ENCODE peak calls at places on chromosomes 2 and 18, in ten cellular contexts. One of them, this sample, is unnamed.

GRCh38 chr18:22685788-22686187 is 247.3 kb upstream of the RBBP8 start:
- DNase-seq in fibroblast of pulmonary artery: no peak
- DNase-seq in AG09309: no peak
- DNase-seq in CD8-positive, alpha-beta T cell: no peak
- DNase-seq in fibroblast of lung: no peak
- DNase-seq in Peyer's patch: no peak
- DNase-seq in stomach: no peak
- DNase-seq in pancreas: no peak
- DNase-seq in GM23248: no peak
- DNase-seq in esophagus squamous epithelium: no peak
- DNase-seq in this sample: no peak

GRCh38 chr2:157257312-157258252 is at the start of gene GALNT5:
- DNase-seq in GM23248: peak
- DNase-seq in fibroblast of lung: peak
- DNase-seq in fibroblast of pulmonary artery: peak
- DNase-seq in AG09309: no peak
- DNase-seq in CD8-positive, alpha-beta T cell: no peak
- DNase-seq in esophagus squamous epithelium: no peak
- DNase-seq in pancreas: peak
- DNase-seq in Peyer's patch: peak
- DNase-seq in stomach: peak
- DNase-seq in this sample: peak

GRCh38 chr2:39996653-39997080 is 217.6 kb upstream of the THUMPD2 start:
- DNase-seq in AG09309: peak
- DNase-seq in esophagus squamous epithelium: no peak
- DNase-seq in pancreas: no peak
- DNase-seq in GM23248: peak
- DNase-seq in fibroblast of pulmonary artery: peak
- DNase-seq in CD8-positive, alpha-beta T cell: no peak
- DNase-seq in Peyer's patch: no peak
- DNase-seq in fibroblast of lung: peak
- DNase-seq in stomach: no peak
- DNase-seq in this sample: peak

GRCh38 chr2:108922141-108922915 is 66.7 kb downstream of the EDAR start:
- DNase-seq in Peyer's patch: peak
- DNase-seq in fibroblast of pulmonary artery: no peak
- DNase-seq in fibroblast of lung: no peak
- DNase-seq in pancreas: peak
- DNase-seq in stomach: peak
- DNase-seq in CD8-positive, alpha-beta T cell: no peak
- DNase-seq in GM23248: peak
- DNase-seq in AG09309: no peak
- DNase-seq in esophagus squamous epithelium: no peak
- DNase-seq in this sample: peak

GRCh38 chr2:129742415-129742814 is 237.1 kb upstream of the RAB6C start:
- DNase-seq in pancreas: no peak
- DNase-seq in esophagus squamous epithelium: no peak
- DNase-seq in CD8-positive, alpha-beta T cell: no peak
- DNase-seq in fibroblast of pulmonary artery: no peak
- DNase-seq in stomach: no peak
- DNase-seq in AG09309: no peak
- DNase-seq in Peyer's patch: no peak
- DNase-seq in fibroblast of lung: no peak
- DNase-seq in GM23248: no peak
- DNase-seq in this sample: no peak

GRCh38 chr2:95344208-95344570 is 47.0 kb downstream of the KCNIP3 start:
- DNase-seq in AG09309: no peak
- DNase-seq in Peyer's patch: peak
- DNase-seq in GM23248: no peak
- DNase-seq in fibroblast of pulmonary artery: no peak
- DNase-seq in stomach: no peak
- DNase-seq in pancreas: peak
- DNase-seq in esophagus squamous epithelium: no peak
- DNase-seq in CD8-positive, alpha-beta T cell: no peak
- DNase-seq in fibroblast of lung: no peak
- DNase-seq in this sample: no peak

GRCh38 chr18:14941792-14942191 is 193.8 kb downstream of the ANKRD30B start:
- DNase-seq in fibroblast of pulmonary artery: no peak
- DNase-seq in CD8-positive, alpha-beta T cell: no peak
- DNase-seq in Peyer's patch: no peak
- DNase-seq in GM23248: no peak
- DNase-seq in fibroblast of lung: no peak
- DNase-seq in stomach: no peak
- DNase-seq in pancreas: no peak
- DNase-seq in AG09309: no peak
- DNase-seq in esophagus squamous epithelium: no peak
- DNase-seq in this sample: no peak

GRCh38 chr2:190159453-190159852 is 96.9 kb upstream of the MSTN start:
- DNase-seq in fibroblast of lung: peak
- DNase-seq in esophagus squamous epithelium: no peak
- DNase-seq in GM23248: peak
- DNase-seq in fibroblast of pulmonary artery: peak
- DNase-seq in stomach: no peak
- DNase-seq in pancreas: no peak
- DNase-seq in AG09309: peak
- DNase-seq in Peyer's patch: no peak
- DNase-seq in CD8-positive, alpha-beta T cell: no peak
- DNase-seq in this sample: peak

GRCh38 chr18:50203801-50204604 is 9.1 kb upstream of the MYO5B start:
- DNase-seq in Peyer's patch: peak
- DNase-seq in CD8-positive, alpha-beta T cell: no peak
- DNase-seq in esophagus squamous epithelium: no peak
- DNase-seq in stomach: peak
- DNase-seq in fibroblast of lung: peak
- DNase-seq in GM23248: peak
- DNase-seq in fibroblast of pulmonary artery: peak
- DNase-seq in AG09309: no peak
- DNase-seq in pancreas: peak
- DNase-seq in this sample: peak

GRCh38 chr2:100416939-100417744 is at the start of gene CHST10:
- DNase-seq in fibroblast of pulmonary artery: peak
- DNase-seq in fibroblast of lung: peak
- DNase-seq in Peyer's patch: peak
- DNase-seq in pancreas: peak
- DNase-seq in esophagus squamous epithelium: no peak
- DNase-seq in stomach: peak
- DNase-seq in CD8-positive, alpha-beta T cell: peak
- DNase-seq in GM23248: peak
- DNase-seq in AG09309: no peak
- DNase-seq in this sample: no peak

GRCh38 chr18:3715223-3716080 is 265.5 kb downstream of the TGIF1 start:
- DNase-seq in fibroblast of lung: no peak
- DNase-seq in stomach: no peak
- DNase-seq in esophagus squamous epithelium: no peak
- DNase-seq in AG09309: no peak
- DNase-seq in GM23248: no peak
- DNase-seq in fibroblast of pulmonary artery: no peak
- DNase-seq in CD8-positive, alpha-beta T cell: no peak
- DNase-seq in Peyer's patch: no peak
- DNase-seq in pancreas: no peak
- DNase-seq in this sample: no peak

GRCh38 chr2:102736174-102736606 is 25.6 kb upstream of the TMEM182 start:
- DNase-seq in fibroblast of lung: peak
- DNase-seq in pancreas: peak
- DNase-seq in CD8-positive, alpha-beta T cell: no peak
- DNase-seq in AG09309: no peak
- DNase-seq in fibroblast of pulmonary artery: no peak
- DNase-seq in stomach: peak
- DNase-seq in GM23248: peak
- DNase-seq in esophagus squamous epithelium: no peak
- DNase-seq in Peyer's patch: peak
- DNase-seq in this sample: no peak

GRCh38 chr18:8770655-8771054 is 65.3 kb downstream of the MTCL1 start:
- DNase-seq in AG09309: no peak
- DNase-seq in CD8-positive, alpha-beta T cell: no peak
- DNase-seq in fibroblast of lung: no peak
- DNase-seq in stomach: no peak
- DNase-seq in Peyer's patch: no peak
- DNase-seq in GM23248: no peak
- DNase-seq in fibroblast of pulmonary artery: no peak
- DNase-seq in esophagus squamous epithelium: no peak
- DNase-seq in pancreas: no peak
- DNase-seq in this sample: no peak

GRCh38 chr2:73069041-73069854 is 2.3 kb downstream of the SFXN5 start:
- DNase-seq in AG09309: no peak
- DNase-seq in fibroblast of pulmonary artery: no peak
- DNase-seq in CD8-positive, alpha-beta T cell: no peak
- DNase-seq in stomach: no peak
- DNase-seq in pancreas: no peak
- DNase-seq in GM23248: peak
- DNase-seq in esophagus squamous epithelium: no peak
- DNase-seq in Peyer's patch: no peak
- DNase-seq in fibroblast of lung: no peak
- DNase-seq in this sample: no peak
- H3K4me3 ChIP-seq in AG09309: peak
- H3K4me3 ChIP-seq in fibroblast of pulmonary artery: peak
- H3K4me3 ChIP-seq in CD8-positive, alpha-beta T cell: peak
- H3K4me3 ChIP-seq in stomach: no peak
- H3K4me3 ChIP-seq in pancreas: no peak
- H3K4me3 ChIP-seq in GM23248: peak
- H3K4me3 ChIP-seq in esophagus squamous epithelium: no peak
- H3K4me3 ChIP-seq in Peyer's patch: no peak
- H3K4me3 ChIP-seq in fibroblast of lung: peak
- H3K4me3 ChIP-seq in this sample: peak

GRCh38 chr2:163345795-163346573 is 389.8 kb downstream of the FIGN start:
- DNase-seq in CD8-positive, alpha-beta T cell: no peak
- DNase-seq in stomach: no peak
- DNase-seq in fibroblast of pulmonary artery: peak
- DNase-seq in fibroblast of lung: peak
- DNase-seq in esophagus squamous epithelium: no peak
- DNase-seq in GM23248: peak
- DNase-seq in AG09309: peak
- DNase-seq in pancreas: no peak
- DNase-seq in Peyer's patch: no peak
- DNase-seq in this sample: peak

GRCh38 chr2:163348843-163349395 is 386.9 kb downstream of the FIGN start:
- DNase-seq in fibroblast of pulmonary artery: peak
- DNase-seq in pancreas: no peak
- DNase-seq in Peyer's patch: no peak
- DNase-seq in stomach: no peak
- DNase-seq in AG09309: peak
- DNase-seq in fibroblast of lung: peak
- DNase-seq in esophagus squamous epithelium: no peak
- DNase-seq in GM23248: peak
- DNase-seq in CD8-positive, alpha-beta T cell: no peak
- DNase-seq in this sample: no peak

GRCh38 chr2:163343316-163343715 is 392.5 kb downstream of the FIGN start:
- DNase-seq in esophagus squamous epithelium: no peak
- DNase-seq in fibroblast of lung: no peak
- DNase-seq in CD8-positive, alpha-beta T cell: no peak
- DNase-seq in stomach: no peak
- DNase-seq in AG09309: no peak
- DNase-seq in GM23248: no peak
- DNase-seq in fibroblast of pulmonary artery: no peak
- DNase-seq in Peyer's patch: no peak
- DNase-seq in pancreas: no peak
- DNase-seq in this sample: no peak

GRCh38 chr2:163351966-163352365 is 383.8 kb downstream of the FIGN start:
- DNase-seq in pancreas: no peak
- DNase-seq in AG09309: no peak
- DNase-seq in Peyer's patch: no peak
- DNase-seq in CD8-positive, alpha-beta T cell: no peak
- DNase-seq in GM23248: no peak
- DNase-seq in fibroblast of pulmonary artery: no peak
- DNase-seq in esophagus squamous epithelium: no peak
- DNase-seq in stomach: no peak
- DNase-seq in fibroblast of lung: no peak
- DNase-seq in this sample: no peak

DNA sequence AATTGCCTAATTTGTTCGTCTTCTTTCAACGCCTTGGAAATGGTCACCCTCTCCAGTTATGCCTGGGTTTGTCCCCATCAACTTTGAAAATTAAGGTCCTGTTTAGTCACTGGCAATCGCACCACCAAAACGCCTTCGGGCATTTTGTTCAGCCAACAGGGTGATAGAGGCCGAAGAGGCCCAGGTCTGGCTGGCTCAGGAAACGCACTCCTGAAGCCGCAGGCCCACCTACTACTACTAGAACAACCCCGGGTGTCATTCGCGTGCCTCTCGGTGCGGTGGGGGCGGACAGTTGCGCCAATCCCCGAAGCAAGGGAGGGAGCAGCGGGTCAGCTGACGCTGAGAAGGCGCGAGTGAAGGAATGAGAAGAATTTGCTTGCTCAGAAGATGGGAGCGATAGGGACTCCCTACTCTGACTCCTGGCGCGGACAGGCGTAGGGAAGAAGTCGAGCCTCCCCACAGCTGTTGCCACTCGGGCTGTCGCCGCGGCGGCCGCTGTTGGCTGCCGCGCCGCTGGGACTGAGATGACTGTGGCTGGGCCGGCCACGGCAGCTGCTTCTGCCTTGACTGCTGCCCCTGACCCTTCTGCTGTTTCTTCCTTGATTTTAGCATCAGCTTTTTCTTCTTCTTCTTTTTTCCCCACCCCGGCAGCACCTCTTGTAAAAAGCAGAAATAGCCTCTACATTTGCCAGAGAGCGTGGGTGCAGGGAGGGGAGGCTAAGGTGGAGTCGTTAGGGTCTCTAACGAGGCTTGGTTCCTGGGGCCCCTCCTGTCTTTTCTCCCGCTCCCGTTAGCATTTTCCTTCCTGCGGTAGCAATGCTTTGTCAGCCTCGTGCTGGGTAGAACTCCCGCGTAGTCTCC is 387.6 kb downstream of the FIGN start:
- DNase-seq in AG09309: peak
- DNase-seq in Peyer's patch: peak
- DNase-seq in GM23248: no peak
- DNase-seq in esophagus squamous epithelium: no peak
- DNase-seq in pancreas: peak
- DNase-seq in fibroblast of pulmonary artery: peak
- DNase-seq in fibroblast of lung: peak
- DNase-seq in CD8-positive, alpha-beta T cell: no peak
- DNase-seq in stomach: peak
- DNase-seq in this sample: peak
- H3K4me3 ChIP-seq in AG09309: peak
- H3K4me3 ChIP-seq in Peyer's patch: no peak
- H3K4me3 ChIP-seq in GM23248: no peak
- H3K4me3 ChIP-seq in esophagus squamous epithelium: peak
- H3K4me3 ChIP-seq in pancreas: no peak
- H3K4me3 ChIP-seq in fibroblast of pulmonary artery: peak
- H3K4me3 ChIP-seq in fibroblast of lung: peak
- H3K4me3 ChIP-seq in CD8-positive, alpha-beta T cell: no peak
- H3K4me3 ChIP-seq in stomach: peak
- H3K4me3 ChIP-seq in this sample: peak

GRCh38 chr18:28116461-28116860 is 60.5 kb downstream of the CDH2 start:
- DNase-seq in pancreas: no peak
- DNase-seq in CD8-positive, alpha-beta T cell: no peak
- DNase-seq in fibroblast of lung: no peak
- DNase-seq in GM23248: no peak
- DNase-seq in Peyer's patch: no peak
- DNase-seq in AG09309: no peak
- DNase-seq in stomach: no peak
- DNase-seq in esophagus squamous epithelium: no peak
- DNase-seq in fibroblast of pulmonary artery: no peak
- DNase-seq in this sample: no peak
- H3K4me3 ChIP-seq in pancreas: no peak
- H3K4me3 ChIP-seq in CD8-positive, alpha-beta T cell: no peak
- H3K4me3 ChIP-seq in fibroblast of lung: no peak
- H3K4me3 ChIP-seq in GM23248: no peak
- H3K4me3 ChIP-seq in Peyer's patch: no peak
- H3K4me3 ChIP-seq in AG09309: no peak
- H3K4me3 ChIP-seq in stomach: no peak
- H3K4me3 ChIP-seq in esophagus squamous epithelium: no peak
- H3K4me3 ChIP-seq in fibroblast of pulmonary artery: no peak
- H3K4me3 ChIP-seq in this sample: no peak

GRCh38 chr2:13533524-13533922 is 816.8 kb downstream of the TRIB2 start:
- DNase-seq in stomach: no peak
- DNase-seq in fibroblast of lung: no peak
- DNase-seq in CD8-positive, alpha-beta T cell: no peak
- DNase-seq in esophagus squamous epithelium: no peak
- DNase-seq in fibroblast of pulmonary artery: no peak
- DNase-seq in AG09309: no peak
- DNase-seq in GM23248: no peak
- DNase-seq in Peyer's patch: no peak
- DNase-seq in pancreas: no peak
- DNase-seq in this sample: no peak
- H3K4me3 ChIP-seq in stomach: no peak
- H3K4me3 ChIP-seq in fibroblast of lung: no peak
- H3K4me3 ChIP-seq in CD8-positive, alpha-beta T cell: no peak
- H3K4me3 ChIP-seq in esophagus squamous epithelium: no peak
- H3K4me3 ChIP-seq in fibroblast of pulmonary artery: no peak
- H3K4me3 ChIP-seq in AG09309: no peak
- H3K4me3 ChIP-seq in GM23248: no peak
- H3K4me3 ChIP-seq in Peyer's patch: no peak
- H3K4me3 ChIP-seq in pancreas: no peak
- H3K4me3 ChIP-seq in this sample: no peak